ENCODE peak calls at places on chromosome 10, in ten cellular contexts. X, Q, T, D, W, S, J, Z, K and R are unnamed samples.

GRCh38 chr10:51425431-51425830 is 274.0 kb downstream of the CSTF2T start:
- DNase-seq in S (no peak), D (no peak), J (no peak), Z (peak), X (no peak), T (no peak), W (no peak), K (no peak), Q (no peak), R (no peak)

GRCh38 chr10:103720328-103720963 is 134.9 kb downstream of the SH3PXD2A start:
- DNase-seq in S (no peak), D (no peak), Q (no peak), Z (no peak), X (no peak), T (peak), W (no peak), K (no peak), J (no peak), R (no peak)

GRCh38 chr10:106836923-106837322 is 327.6 kb downstream of the SORCS1 start:
- DNase-seq in S (peak), T (no peak), Q (no peak), X (no peak), J (no peak), D (no peak), W (no peak), K (no peak), Z (no peak), R (no peak)

GRCh38 chr10:80464557-80465466 is 10.7 kb downstream of the TSPAN14 start:
- DNase-seq in T (no peak), D (no peak), S (no peak), Q (peak), Z (peak), J (no peak), W (no peak), K (no peak), X (no peak), R (peak)

GRCh38 chr10:71788954-71789353 is 15.6 kb upstream of the VSIR start:
- DNase-seq in J (no peak), X (no peak), W (no peak), Q (no peak), Z (no peak), T (no peak), S (no peak), D (no peak), K (no peak), R (no peak)

GRCh38 chr10:102342462-102342861 is 53.0 kb upstream of the NFKB2 start:
- DNase-seq in S (no peak), X (no peak), K (no peak), Q (no peak), W (no peak), J (peak), D (no peak), T (no peak), Z (no peak), R (peak)

GRCh38 chr10:94219829-94220228 is 142.9 kb downstream of the NOC3L start:
- DNase-seq in S (no peak), X (peak), K (no peak), J (peak), W (no peak), D (no peak), Z (no peak), Q (no peak), T (no peak), R (no peak)

GRCh38 chr10:82148764-82149163 is 273.8 kb downstream of the NRG3 start:
- DNase-seq in J (no peak), S (no peak), Z (no peak), D (no peak), Q (no peak), T (no peak), K (no peak), W (no peak), X (no peak), R (no peak)

GRCh38 chr10:110637558-110638053 is 6.5 kb upstream of the RBM20 start:
- DNase-seq in J (no peak), Q (no peak), S (no peak), T (no peak), K (no peak), D (no peak), X (peak), Z (no peak), W (no peak), R (peak)

GRCh38 chr10:88154596-88155250 is 291.3 kb downstream of the PTEN start:
- DNase-seq in S (no peak), X (no peak), Q (no peak), K (no peak), W (no peak), Z (no peak), J (peak), T (no peak), D (no peak), R (no peak)

GRCh38 chr10:79345241-79346011 is 1.8 kb upstream of the PPIF start:
- DNase-seq in W (no peak), D (no peak), Z (peak), K (no peak), S (no peak), J (no peak), X (no peak), T (no peak), Q (no peak), R (no peak)

GRCh38 chr10:125633517-125633999 is 49.4 kb downstream of the TEX36 start:
- DNase-seq in D (no peak), K (no peak), W (no peak), T (peak), Q (peak), J (peak), X (no peak), Z (no peak), S (no peak), R (no peak)

GRCh38 chr10:17880596-17880995 is 71.1 kb upstream of the SLC39A12 start:
- DNase-seq in T (no peak), W (no peak), Z (no peak), J (no peak), S (no peak), X (no peak), Q (no peak), D (no peak), K (no peak), R (no peak)

GRCh38 chr10:119489572-119490326 is 52.8 kb downstream of the RGS10 start:
- DNase-seq in J (peak), Q (no peak), W (peak), K (peak), S (peak), T (peak), Z (peak), X (peak), D (peak), R (peak)

GRCh38 chr10:92965314-92965713 is 95.3 kb upstream of the CYP26C1 start:
- DNase-seq in X (no peak), D (peak), Q (peak), S (no peak), Z (peak), T (peak), J (peak), K (no peak), W (peak), R (peak)